ENCODE peak calls at places on chromosomes 13 and 19, in eight cellular contexts. One of them, this sample, is unnamed.

GRCh38 chr13:90454002-90454636 is 893.4 kb upstream of the MIR17HG start:
- DNase-seq in fibroblast of lung: no peak
- DNase-seq in tibial nerve: no peak
- DNase-seq in mucosa of descending colon: no peak
- DNase-seq in A549: no peak
- DNase-seq in right atrium auricular region: no peak
- DNase-seq in mesendoderm: no peak
- DNase-seq in heart right ventricle: no peak
- DNase-seq in this sample: no peak

GRCh38 chr13:109955598-109955997 is 169.2 kb upstream of the IRS2 start:
- DNase-seq in fibroblast of lung: peak; percentile 9
- DNase-seq in tibial nerve: no peak
- DNase-seq in mucosa of descending colon: no peak
- DNase-seq in A549: no peak
- DNase-seq in right atrium auricular region: no peak
- DNase-seq in mesendoderm: no peak
- DNase-seq in heart right ventricle: no peak
- DNase-seq in this sample: no peak

GRCh38 chr13:75395056-75395455 is 86.9 kb downstream of the TBC1D4 start:
- DNase-seq in fibroblast of lung: no peak
- DNase-seq in tibial nerve: no peak
- DNase-seq in mucosa of descending colon: no peak
- DNase-seq in A549: no peak
- DNase-seq in right atrium auricular region: no peak
- DNase-seq in mesendoderm: no peak
- DNase-seq in heart right ventricle: no peak
- DNase-seq in this sample: no peak

GRCh38 chr13:88124142-88124541 is 453.0 kb downstream of the SLITRK5 start:
- DNase-seq in fibroblast of lung: no peak
- DNase-seq in tibial nerve: no peak
- DNase-seq in mucosa of descending colon: no peak
- DNase-seq in A549: no peak
- DNase-seq in right atrium auricular region: no peak
- DNase-seq in mesendoderm: peak; percentile 42
- DNase-seq in heart right ventricle: no peak
- DNase-seq in this sample: no peak

GRCh38 chr19:18606281-18607221 is at the start of gene CRLF1:
- DNase-seq in fibroblast of lung: no peak
- DNase-seq in tibial nerve: no peak
- DNase-seq in mucosa of descending colon: no peak
- DNase-seq in A549: no peak
- DNase-seq in right atrium auricular region: no peak
- DNase-seq in mesendoderm: no peak
- DNase-seq in heart right ventricle: no peak
- DNase-seq in this sample: no peak

GRCh38 chr19:29326351-29326750 is 113.4 kb upstream of the UQCRFS1 start:
- DNase-seq in fibroblast of lung: no peak
- DNase-seq in tibial nerve: no peak
- DNase-seq in mucosa of descending colon: no peak
- DNase-seq in A549: no peak
- DNase-seq in right atrium auricular region: peak; percentile 16
- DNase-seq in mesendoderm: peak; percentile 22
- DNase-seq in heart right ventricle: no peak
- DNase-seq in this sample: no peak

GRCh38 chr13:66489586-66489985 is 740.5 kb downstream of the PCDH9 start:
- DNase-seq in fibroblast of lung: no peak
- DNase-seq in tibial nerve: no peak
- DNase-seq in mucosa of descending colon: no peak
- DNase-seq in A549: no peak
- DNase-seq in right atrium auricular region: no peak
- DNase-seq in mesendoderm: no peak
- DNase-seq in heart right ventricle: no peak
- DNase-seq in this sample: no peak

GRCh38 chr19:4359627-4360000 is 16.3 kb downstream of the MPND start:
- DNase-seq in fibroblast of lung: no peak
- DNase-seq in tibial nerve: no peak
- DNase-seq in mucosa of descending colon: no peak
- DNase-seq in A549: no peak
- DNase-seq in right atrium auricular region: no peak
- DNase-seq in mesendoderm: no peak
- DNase-seq in heart right ventricle: no peak
- DNase-seq in this sample: no peak

GRCh38 chr13:41061914-41062837 is 867 bp downstream of the WBP4 start:
- DNase-seq in fibroblast of lung: peak; percentile 69
- DNase-seq in tibial nerve: peak; percentile 19
- DNase-seq in mucosa of descending colon: no peak
- DNase-seq in A549: no peak
- DNase-seq in right atrium auricular region: peak; percentile 72
- DNase-seq in mesendoderm: no peak
- DNase-seq in heart right ventricle: no peak
- DNase-seq in this sample: no peak

GRCh38 chr13:48545608-48546007 is 12.7 kb upstream of the RCBTB2 start:
- DNase-seq in fibroblast of lung: no peak
- DNase-seq in tibial nerve: no peak
- DNase-seq in mucosa of descending colon: no peak
- DNase-seq in A549: no peak
- DNase-seq in right atrium auricular region: no peak
- DNase-seq in mesendoderm: no peak
- DNase-seq in heart right ventricle: no peak
- DNase-seq in this sample: no peak

GRCh38 chr19:7492142-7493055 is 3.6 kb upstream of the PEX11G start:
- DNase-seq in fibroblast of lung: no peak
- DNase-seq in tibial nerve: no peak
- DNase-seq in mucosa of descending colon: no peak
- DNase-seq in A549: no peak
- DNase-seq in right atrium auricular region: no peak
- DNase-seq in mesendoderm: no peak
- DNase-seq in heart right ventricle: no peak
- DNase-seq in this sample: no peak

GRCh38 chr13:46176756-46177155 is 5.2 kb downstream of the LCP1 start:
- DNase-seq in fibroblast of lung: no peak
- DNase-seq in tibial nerve: peak; percentile 30
- DNase-seq in mucosa of descending colon: no peak
- DNase-seq in A549: no peak
- DNase-seq in right atrium auricular region: no peak
- DNase-seq in mesendoderm: no peak
- DNase-seq in heart right ventricle: no peak
- DNase-seq in this sample: no peak

GRCh38 chr13:25132021-25132420 is 36.1 kb downstream of the PABPC3 start:
- DNase-seq in fibroblast of lung: no peak
- DNase-seq in tibial nerve: no peak
- DNase-seq in mucosa of descending colon: no peak
- DNase-seq in A549: no peak
- DNase-seq in right atrium auricular region: no peak
- DNase-seq in mesendoderm: no peak
- DNase-seq in heart right ventricle: no peak
- DNase-seq in this sample: no peak

GRCh38 chr19:19820774-19821315 is 705 bp downstream of the ZNF506 start:
- DNase-seq in fibroblast of lung: no peak
- DNase-seq in tibial nerve: no peak
- DNase-seq in mucosa of descending colon: no peak
- DNase-seq in A549: no peak
- DNase-seq in right atrium auricular region: no peak
- DNase-seq in mesendoderm: peak; percentile 4
- DNase-seq in heart right ventricle: no peak
- DNase-seq in this sample: no peak

GRCh38 chr19:51366999-51367564 is 894 bp upstream of the ETFB start:
- DNase-seq in fibroblast of lung: no peak
- DNase-seq in tibial nerve: no peak
- DNase-seq in mucosa of descending colon: peak; percentile 74
- DNase-seq in A549: no peak
- DNase-seq in right atrium auricular region: peak; percentile 63
- DNase-seq in mesendoderm: no peak
- DNase-seq in heart right ventricle: peak; percentile 37
- DNase-seq in this sample: no peak

GRCh38 chr19:51366050-51366998 is at the start of gene ETFB:
- DNase-seq in fibroblast of lung: peak; percentile 95
- DNase-seq in tibial nerve: peak; percentile 98
- DNase-seq in mucosa of descending colon: peak; percentile 97
- DNase-seq in A549: peak; percentile 99
- DNase-seq in right atrium auricular region: peak; percentile 99
- DNase-seq in mesendoderm: peak; percentile 100
- DNase-seq in heart right ventricle: peak; percentile 99
- DNase-seq in this sample: peak; percentile 99

GRCh38 chr19:51367565-51368365 is 1.0 kb downstream of the CLDND2 start:
- DNase-seq in fibroblast of lung: peak; percentile 98
- DNase-seq in tibial nerve: peak; percentile 99
- DNase-seq in mucosa of descending colon: peak; percentile 100
- DNase-seq in A549: peak; percentile 99
- DNase-seq in right atrium auricular region: peak; percentile 99
- DNase-seq in mesendoderm: peak; percentile 99
- DNase-seq in heart right ventricle: peak; percentile 99
- DNase-seq in this sample: peak; percentile 100

GRCh38 chr19:51364200-51365106 is 1.7 kb downstream of the ETFB start:
- DNase-seq in fibroblast of lung: no peak
- DNase-seq in tibial nerve: no peak
- DNase-seq in mucosa of descending colon: no peak
- DNase-seq in A549: peak; percentile 70
- DNase-seq in right atrium auricular region: no peak
- DNase-seq in mesendoderm: no peak
- DNase-seq in heart right ventricle: no peak
- DNase-seq in this sample: no peak

DNA sequence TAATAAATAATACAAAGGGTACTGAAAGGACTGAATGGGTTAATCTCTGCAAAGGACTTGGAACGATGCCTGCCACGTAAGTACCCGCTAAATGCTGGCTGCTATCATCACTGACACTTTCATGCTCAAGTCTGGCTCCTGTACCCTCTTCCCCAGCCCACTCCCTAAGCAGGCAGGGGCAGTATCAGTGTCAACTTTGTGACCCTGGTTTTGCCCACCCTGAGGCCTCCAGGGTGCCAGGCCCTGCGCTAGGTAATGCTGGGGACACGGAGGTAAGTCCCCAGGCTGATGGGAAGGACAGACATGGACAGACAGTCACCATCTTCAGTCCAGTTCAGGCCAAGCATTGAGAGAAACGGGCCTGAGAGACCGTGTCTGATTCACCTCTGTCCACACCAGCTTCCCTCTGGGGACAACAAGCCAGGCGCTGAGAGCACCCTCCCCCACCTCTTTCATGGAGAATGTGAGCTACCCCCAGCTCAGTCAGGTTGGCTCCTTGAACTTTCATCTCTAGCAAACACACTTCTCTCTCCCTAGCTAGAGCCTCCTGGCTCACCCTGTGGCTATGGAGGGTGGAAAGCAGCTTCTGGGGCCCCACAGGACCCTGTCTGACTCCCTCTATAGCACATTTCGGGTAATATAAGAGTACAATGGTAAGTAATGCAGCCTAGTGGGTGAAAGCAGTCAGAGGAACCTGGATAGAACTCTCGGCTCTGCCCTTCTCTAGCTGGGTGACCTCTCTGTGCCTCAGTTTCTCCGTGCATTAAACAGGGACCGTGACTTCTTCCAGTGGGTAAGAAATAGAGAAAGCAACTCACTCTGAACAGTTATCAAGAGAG is 758 bp downstream of the ETFB start:
- DNase-seq in fibroblast of lung: peak; percentile 61
- DNase-seq in tibial nerve: peak; percentile 22
- DNase-seq in mucosa of descending colon: peak; percentile 55
- DNase-seq in A549: peak; percentile 63
- DNase-seq in right atrium auricular region: peak; percentile 62
- DNase-seq in mesendoderm: no peak
- DNase-seq in heart right ventricle: peak; percentile 30
- DNase-seq in this sample: peak; percentile 53
- H3K4me1 ChIP-seq in fibroblast of lung: peaks cover 13% of the 10 kb centered on the region
- H3K4me1 ChIP-seq in tibial nerve: no peaks in the 10 kb centered on the region
- H3K4me1 ChIP-seq in mucosa of descending colon: peaks cover 30% of the 10 kb centered on the region
- H3K4me1 ChIP-seq in A549: peaks cover 52% of the 10 kb centered on the region
- H3K4me1 ChIP-seq in right atrium auricular region: no peaks in the 10 kb centered on the region
- H3K4me1 ChIP-seq in mesendoderm: peaks cover 16% of the 10 kb centered on the region
- H3K4me1 ChIP-seq in heart right ventricle: peaks cover 21% of the 10 kb centered on the region
- H3K4me1 ChIP-seq in this sample: peaks cover 10% of the 10 kb centered on the region

GRCh38 chr19:38717855-38718254 is 26.4 kb downstream of the CAPN12 start:
- DNase-seq in fibroblast of lung: no peak
- DNase-seq in tibial nerve: no peak
- DNase-seq in mucosa of descending colon: no peak
- DNase-seq in A549: no peak
- DNase-seq in right atrium auricular region: no peak
- DNase-seq in mesendoderm: no peak
- DNase-seq in heart right ventricle: no peak
- DNase-seq in this sample: no peak
- H3K4me1 ChIP-seq in fibroblast of lung: peaks cover 19% of the 10 kb centered on the region
- H3K4me1 ChIP-seq in tibial nerve: peaks cover 50% of the 10 kb centered on the region
- H3K4me1 ChIP-seq in mucosa of descending colon: peaks cover 2% of the 10 kb centered on the region
- H3K4me1 ChIP-seq in A549: peaks cover 33% of the 10 kb centered on the region
- H3K4me1 ChIP-seq in right atrium auricular region: no peaks in the 10 kb centered on the region
- H3K4me1 ChIP-seq in mesendoderm: no peaks in the 10 kb centered on the region
- H3K4me1 ChIP-seq in heart right ventricle: peaks cover 79% of the 10 kb centered on the region
- H3K4me1 ChIP-seq in this sample: no peaks in the 10 kb centered on the region

DNA sequence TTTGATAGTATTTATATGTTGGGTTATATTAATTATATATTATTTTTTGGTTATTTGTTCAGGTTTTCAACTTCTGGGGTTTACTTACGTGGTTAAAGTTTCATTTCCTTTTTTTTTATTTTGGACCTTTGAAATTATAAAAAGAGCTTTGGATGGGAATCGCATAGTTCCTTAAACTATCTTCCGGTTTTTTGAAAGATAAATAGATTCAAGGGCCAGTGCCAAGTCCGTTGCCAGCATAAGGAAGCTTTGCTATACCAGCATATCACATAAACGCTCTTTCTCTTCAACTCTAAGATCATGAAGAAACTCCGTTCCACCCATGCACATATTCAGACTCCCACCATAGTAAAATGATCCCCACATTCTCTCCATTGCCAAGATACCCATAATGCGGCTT is 7.4 kb upstream of the OXGR1 start:
- DNase-seq in fibroblast of lung: no peak
- DNase-seq in tibial nerve: no peak
- DNase-seq in mucosa of descending colon: no peak
- DNase-seq in A549: no peak
- DNase-seq in right atrium auricular region: no peak
- DNase-seq in mesendoderm: no peak
- DNase-seq in heart right ventricle: no peak
- DNase-seq in this sample: no peak
- H3K4me1 ChIP-seq in fibroblast of lung: peaks cover 11% of the 10 kb centered on the region
- H3K4me1 ChIP-seq in tibial nerve: no peaks in the 10 kb centered on the region
- H3K4me1 ChIP-seq in mucosa of descending colon: no peaks in the 10 kb centered on the region
- H3K4me1 ChIP-seq in A549: no peaks in the 10 kb centered on the region
- H3K4me1 ChIP-seq in right atrium auricular region: no peaks in the 10 kb centered on the region
- H3K4me1 ChIP-seq in mesendoderm: no peaks in the 10 kb centered on the region
- H3K4me1 ChIP-seq in heart right ventricle: no peaks in the 10 kb centered on the region
- H3K4me1 ChIP-seq in this sample: no peaks in the 10 kb centered on the region

DNA sequence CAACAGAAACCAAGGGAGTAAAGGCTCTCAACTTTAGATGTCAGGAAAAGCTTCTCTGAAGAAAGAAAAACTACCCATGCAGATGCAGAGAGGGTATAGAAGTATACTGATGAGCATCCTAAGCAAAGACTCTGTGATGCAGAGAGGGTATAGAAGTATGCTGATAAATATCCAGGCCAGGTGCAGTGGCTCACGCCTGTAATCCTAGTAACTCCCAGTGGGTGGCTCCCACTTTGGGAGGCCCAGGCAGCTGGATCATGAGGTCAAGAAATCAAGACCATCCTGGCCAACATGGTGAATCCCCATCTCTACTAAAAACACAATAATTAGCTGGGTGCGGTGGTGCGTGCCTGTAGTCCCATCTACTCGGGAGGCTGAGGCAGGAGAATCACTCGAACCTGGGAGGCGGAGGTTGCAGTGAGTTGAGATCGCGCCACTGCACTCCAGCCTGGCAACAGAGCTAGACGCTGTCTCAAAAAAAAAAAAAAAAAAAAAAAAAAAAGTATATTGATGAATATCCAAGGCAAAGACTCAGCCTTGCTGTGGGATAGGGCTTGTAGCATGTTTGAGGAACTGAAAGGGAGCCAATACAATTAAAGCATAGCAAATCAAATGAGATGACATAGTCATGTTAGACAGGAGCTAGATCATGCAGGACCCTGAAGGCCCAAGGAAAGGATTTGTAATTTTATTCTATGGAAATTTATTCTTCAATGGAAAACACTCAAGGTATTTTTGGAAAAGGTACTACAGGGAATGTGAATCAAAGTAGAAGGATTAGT is 14.9 kb downstream of the UBL3 start:
- DNase-seq in fibroblast of lung: no peak
- DNase-seq in tibial nerve: no peak
- DNase-seq in mucosa of descending colon: no peak
- DNase-seq in A549: no peak
- DNase-seq in right atrium auricular region: no peak
- DNase-seq in mesendoderm: peak; percentile 58
- DNase-seq in heart right ventricle: no peak
- DNase-seq in this sample: no peak
- H3K4me1 ChIP-seq in fibroblast of lung: no peaks in the 10 kb centered on the region
- H3K4me1 ChIP-seq in tibial nerve: peaks cover 3% of the 10 kb centered on the region
- H3K4me1 ChIP-seq in mucosa of descending colon: no peaks in the 10 kb centered on the region
- H3K4me1 ChIP-seq in A549: peaks cover 4% of the 10 kb centered on the region
- H3K4me1 ChIP-seq in right atrium auricular region: no peaks in the 10 kb centered on the region
- H3K4me1 ChIP-seq in mesendoderm: peaks cover 3% of the 10 kb centered on the region
- H3K4me1 ChIP-seq in heart right ventricle: peaks cover 42% of the 10 kb centered on the region
- H3K4me1 ChIP-seq in this sample: no peaks in the 10 kb centered on the region